ENCODE peak calls at places on chromosomes 12 and 14, in nine cellular contexts. I is osteocyte; P is RPMI8226; C is GOT3; H is astrocyte of the hippocampus; D is nucleus accumbens; O is naive thymus-derived CD8-positive, alpha-beta T cell; R is AG09309; F is posterior cingulate gyrus. T is an unnamed sample.

GRCh38 chr12:91717804-91718203 is 427.8 kb downstream of the BTG1 start:
- DNase-seq in I (no peak), R (no peak), F (no peak), C (no peak), O (no peak), P (no peak), D (no peak), H (no peak), T (no peak)

GRCh38 chr12:53098354-53098981 is 1.0 kb downstream of the IGFBP6 start:
- DNase-seq in R (no peak), P (peak; percentile 26), C (no peak), F (peak; percentile 31), O (no peak), H (peak; percentile 74), I (no peak), D (peak; percentile 86), T (peak; percentile 44)

GRCh38 chr14:80628547-80628946 is 313.0 kb downstream of the CEP128 start:
- DNase-seq in P (no peak), H (no peak), F (no peak), R (no peak), C (no peak), D (no peak), I (no peak), O (no peak), T (no peak)

GRCh38 chr12:45469902-45470301 is 254.0 kb downstream of the ANO6 start:
- DNase-seq in H (no peak), R (no peak), F (no peak), D (no peak), I (no peak), O (no peak), P (no peak), C (no peak), T (no peak)

GRCh38 chr14:67833403-67833802 is 13.8 kb downstream of the RAD51B start:
- DNase-seq in P (no peak), R (no peak), O (no peak), H (no peak), I (no peak), C (no peak), F (no peak), D (no peak), T (no peak)

GRCh38 chr12:82182601-82183000 is 175.6 kb downstream of the CCDC59 start:
- DNase-seq in D (no peak), R (no peak), I (no peak), C (no peak), F (no peak), P (no peak), H (peak; percentile 70), O (no peak), T (no peak)

GRCh38 chr12:85356596-85357385 is 76.8 kb downstream of the ALX1 start:
- DNase-seq in R (no peak), C (no peak), I (no peak), O (no peak), P (no peak), H (no peak), F (no peak), D (no peak), T (no peak)

GRCh38 chr12:130186631-130187269 is 24.5 kb downstream of the FZD10 start:
- DNase-seq in C (no peak), D (no peak), R (no peak), H (no peak), F (no peak), I (no peak), P (peak; percentile 40), O (no peak), T (no peak)

GRCh38 chr12:4221157-4221556 is 52.4 kb upstream of the CCND2 start:
- DNase-seq in I (no peak), F (no peak), C (no peak), O (no peak), R (no peak), P (no peak), D (no peak), H (no peak), T (no peak)

GRCh38 chr12:4214912-4215861 is 58.4 kb upstream of the CCND2 start:
- DNase-seq in H (no peak), P (peak; percentile 95), D (peak; percentile 26), I (peak; percentile 57), C (no peak), R (no peak), O (no peak), F (no peak), T (no peak)

GRCh38 chr14:100107236-100107635 is 42.0 kb downstream of the EVL start:
- DNase-seq in D (no peak), R (no peak), P (no peak), F (no peak), I (no peak), C (no peak), H (no peak), O (no peak), T (no peak)

GRCh38 chr12:90102957-90103652 is 394.5 kb upstream of the ATP2B1 start:
- DNase-seq in F (no peak), P (peak; percentile 25), H (peak; percentile 56), R (no peak), C (no peak), O (no peak), D (no peak), I (no peak), T (no peak)

GRCh38 chr12:104549820-104550480 is 93.2 kb downstream of the CHST11 start:
- DNase-seq in C (no peak), D (no peak), P (no peak), F (no peak), H (no peak), O (no peak), I (no peak), R (no peak), T (no peak)

GRCh38 chr12:24244231-24244630 is 294.8 kb upstream of the SOX5 start:
- DNase-seq in C (no peak), I (no peak), F (no peak), D (no peak), O (no peak), H (no peak), R (no peak), P (no peak), T (no peak)

GRCh38 chr14:73771848-73772705 is 57.9 kb upstream of the PNMA1 start:
- DNase-seq in D (no peak), R (no peak), I (no peak), P (peak; percentile 92), H (peak; percentile 55), O (peak; percentile 44), F (no peak), C (no peak), T (no peak)

GRCh38 chr14:100304825-100305445 is 1.3 kb downstream of the SLC25A29 start:
- DNase-seq in P (no peak), O (no peak), F (no peak), I (no peak), D (peak; percentile 69), H (peak; percentile 80), C (no peak), R (no peak), T (peak; percentile 42)

GRCh38 chr12:105025890-105026289 is 39.8 kb downstream of the NOPCHAP1 start:
- DNase-seq in H (peak; percentile 87), F (no peak), P (no peak), I (no peak), D (no peak), C (no peak), O (no peak), R (peak; percentile 17), T (no peak)

GRCh38 chr12:115697341-115697740 is 580.2 kb downstream of the MED13L start:
- DNase-seq in P (no peak), F (no peak), C (no peak), D (no peak), O (no peak), I (no peak), H (no peak), R (no peak), T (no peak)